ENCODE peak calls at places on chromosomes 13 and 19, in four cellular contexts. One of them, this sample, is unnamed.

GRCh38 chr19:41774515-41774980 is 19.2 kb downstream of the CEACAM6 start:
- DNase-seq in GM23338: no peak
- DNase-seq in HT-29: peak
- DNase-seq in progenitor cell of endocrine pancreas: no peak
- DNase-seq in this sample: no peak

GRCh38 chr19:29873024-29873800 is 61.4 kb downstream of the CCNE1 start:
- DNase-seq in GM23338: peak
- DNase-seq in HT-29: peak
- DNase-seq in progenitor cell of endocrine pancreas: peak
- DNase-seq in this sample: peak

GRCh38 chr13:114107686-114108081 is 24.7 kb downstream of the RASA3 start:
- DNase-seq in GM23338: no peak
- DNase-seq in HT-29: no peak
- DNase-seq in progenitor cell of endocrine pancreas: no peak
- DNase-seq in this sample: no peak

GRCh38 chr13:112771139-112771876 is 81.5 kb downstream of the ATP11A start:
- DNase-seq in GM23338: no peak
- DNase-seq in HT-29: no peak
- DNase-seq in progenitor cell of endocrine pancreas: no peak
- DNase-seq in this sample: no peak

GRCh38 chr13:37747071-37747612 is 122.4 kb downstream of the TRPC4 start:
- DNase-seq in GM23338: no peak
- DNase-seq in HT-29: peak
- DNase-seq in progenitor cell of endocrine pancreas: no peak
- DNase-seq in this sample: no peak

GRCh38 chr19:47700934-47701716 is 12.1 kb upstream of the EHD2 start:
- DNase-seq in GM23338: no peak
- DNase-seq in HT-29: no peak
- DNase-seq in progenitor cell of endocrine pancreas: no peak
- DNase-seq in this sample: no peak

GRCh38 chr13:97904059-97904458 is 49.4 kb upstream of the IPO5 start:
- DNase-seq in GM23338: no peak
- DNase-seq in HT-29: no peak
- DNase-seq in progenitor cell of endocrine pancreas: no peak
- DNase-seq in this sample: no peak

GRCh38 chr13:76129305-76130040 is 493.3 kb downstream of the LMO7 start:
- DNase-seq in GM23338: no peak
- DNase-seq in HT-29: no peak
- DNase-seq in progenitor cell of endocrine pancreas: no peak
- DNase-seq in this sample: no peak

GRCh38 chr19:12617646-12618045 is 6.9 kb downstream of the ZNF791 start:
- DNase-seq in GM23338: no peak
- DNase-seq in HT-29: no peak
- DNase-seq in progenitor cell of endocrine pancreas: no peak
- DNase-seq in this sample: no peak

GRCh38 chr19:48565090-48565489 is 13.1 kb downstream of the SULT2B1 start:
- DNase-seq in GM23338: no peak
- DNase-seq in HT-29: peak
- DNase-seq in progenitor cell of endocrine pancreas: no peak
- DNase-seq in this sample: no peak

GRCh38 chr13:72384879-72385278 is 342.6 kb downstream of the MZT1 start:
- DNase-seq in GM23338: no peak
- DNase-seq in HT-29: no peak
- DNase-seq in progenitor cell of endocrine pancreas: no peak
- DNase-seq in this sample: no peak

GRCh38 chr19:2173841-2174577 is 10.3 kb downstream of the DOT1L start:
- DNase-seq in GM23338: no peak
- DNase-seq in HT-29: no peak
- DNase-seq in progenitor cell of endocrine pancreas: no peak
- DNase-seq in this sample: peak

GRCh38 chr13:107211073-107211472 is 643.1 kb upstream of the ARGLU1 start:
- DNase-seq in GM23338: peak
- DNase-seq in HT-29: peak
- DNase-seq in progenitor cell of endocrine pancreas: peak
- DNase-seq in this sample: peak

GRCh38 chr19:18433039-18433691 is 4.8 kb downstream of the ISYNA1 start:
- DNase-seq in GM23338: peak
- DNase-seq in HT-29: no peak
- DNase-seq in progenitor cell of endocrine pancreas: no peak
- DNase-seq in this sample: peak

GRCh38 chr13:30486230-30487074 is 20.7 kb upstream of the HMGB1 start:
- DNase-seq in GM23338: peak
- DNase-seq in HT-29: peak
- DNase-seq in progenitor cell of endocrine pancreas: no peak
- DNase-seq in this sample: peak

GRCh38 chr19:1177322-1178114 is 3.5 kb upstream of the SBNO2 start:
- DNase-seq in GM23338: no peak
- DNase-seq in HT-29: no peak
- DNase-seq in progenitor cell of endocrine pancreas: no peak
- DNase-seq in this sample: no peak

GRCh38 chr13:41694902-41695301 is 237.6 kb downstream of the RGCC start:
- DNase-seq in GM23338: no peak
- DNase-seq in HT-29: peak
- DNase-seq in progenitor cell of endocrine pancreas: no peak
- DNase-seq in this sample: no peak

GRCh38 chr19:58033741-58034475 is at the start of gene ZSCAN1:
- DNase-seq in GM23338: peak
- DNase-seq in HT-29: no peak
- DNase-seq in progenitor cell of endocrine pancreas: peak
- DNase-seq in this sample: peak

GRCh38 chr13:33258437-33259193 is 26.9 kb downstream of the STARD13 start:
- DNase-seq in GM23338: no peak
- DNase-seq in HT-29: no peak
- DNase-seq in progenitor cell of endocrine pancreas: no peak
- DNase-seq in this sample: no peak

GRCh38 chr13:45749026-45749759 is 47.1 kb downstream of the CBY2 start:
- DNase-seq in GM23338: no peak
- DNase-seq in HT-29: no peak
- DNase-seq in progenitor cell of endocrine pancreas: no peak
- DNase-seq in this sample: no peak

GRCh38 chr19:18340237-18340989 is at the start of gene PGPEP1:
- DNase-seq in GM23338: peak
- DNase-seq in HT-29: peak
- DNase-seq in progenitor cell of endocrine pancreas: peak
- DNase-seq in this sample: peak

GRCh38 chr19:2782357-2782935 is 627 bp downstream of the SGTA start:
- DNase-seq in GM23338: no peak
- DNase-seq in HT-29: peak
- DNase-seq in progenitor cell of endocrine pancreas: no peak
- DNase-seq in this sample: no peak

GRCh38 chr19:19531951-19532805 is 3.5 kb downstream of the YJEFN3 start:
- DNase-seq in GM23338: peak
- DNase-seq in HT-29: peak
- DNase-seq in progenitor cell of endocrine pancreas: peak
- DNase-seq in this sample: peak

GRCh38 chr19:2332341-2333026 is 4.0 kb downstream of the SPPL2B start:
- DNase-seq in GM23338: no peak
- DNase-seq in HT-29: peak
- DNase-seq in progenitor cell of endocrine pancreas: no peak
- DNase-seq in this sample: no peak

GRCh38 chr19:46390866-46391265 is 22.5 kb downstream of the CCDC8 start:
- DNase-seq in GM23338: no peak
- DNase-seq in HT-29: no peak
- DNase-seq in progenitor cell of endocrine pancreas: no peak
- DNase-seq in this sample: no peak

GRCh38 chr13:53112522-53112921 is 83.9 kb downstream of the OLFM4 start:
- DNase-seq in GM23338: no peak
- DNase-seq in HT-29: no peak
- DNase-seq in progenitor cell of endocrine pancreas: no peak
- DNase-seq in this sample: no peak

GRCh38 chr13:75271851-75272250 is 210.1 kb downstream of the TBC1D4 start:
- DNase-seq in GM23338: no peak
- DNase-seq in HT-29: no peak
- DNase-seq in progenitor cell of endocrine pancreas: no peak
- DNase-seq in this sample: no peak

GRCh38 chr13:113916330-113916815 is 52.5 kb upstream of the GAS6 start:
- DNase-seq in GM23338: no peak
- DNase-seq in HT-29: no peak
- DNase-seq in progenitor cell of endocrine pancreas: no peak
- DNase-seq in this sample: no peak

GRCh38 chr19:40862785-40863184 is 12.5 kb upstream of the CYP2A6 start:
- DNase-seq in GM23338: no peak
- DNase-seq in HT-29: no peak
- DNase-seq in progenitor cell of endocrine pancreas: no peak
- DNase-seq in this sample: no peak

GRCh38 chr13:26133286-26133685 is 81.5 kb upstream of the SHISA2 start:
- DNase-seq in GM23338: peak
- DNase-seq in HT-29: no peak
- DNase-seq in progenitor cell of endocrine pancreas: no peak
- DNase-seq in this sample: no peak

GRCh38 chr13:80070024-80070703 is 270.8 kb downstream of the SPRY2 start:
- DNase-seq in GM23338: peak
- DNase-seq in HT-29: peak
- DNase-seq in progenitor cell of endocrine pancreas: no peak
- DNase-seq in this sample: peak

This sample was measured in iPS-NIHi11.